ENCODE peak calls at places on chromosome 18, in six cellular contexts. U is lower leg skin; T is sigmoid colon; S is activated CD4-positive, CD25-positive, alpha-beta regulatory T cell; V is M059J; R is GM23338. C is an unnamed sample.

GRCh38 chr18:59927246-59927825 is 27.5 kb downstream of the PMAIP1 start:
- DNase-seq in U (no peak), T (no peak), S (no peak), V (no peak), R (no peak), C (no peak)

GRCh38 chr18:9215221-9215933 is 78.8 kb downstream of the ANKRD12 start:
- DNase-seq in U (no peak), T (no peak), S (no peak), V (no peak), R (no peak), C (no peak)

GRCh38 chr18:24176727-24177416 is 38.0 kb downstream of the CABYR start:
- DNase-seq in U (no peak), T (peak; percentile 83), S (peak; percentile 5), V (peak; percentile 46), R (peak; percentile 94), C (no peak)

GRCh38 chr18:48488388-48488850 is 50.4 kb upstream of the CTIF start:
- DNase-seq in U (no peak), T (no peak), S (no peak), V (peak; percentile 98), R (peak; percentile 9), C (no peak)

GRCh38 chr18:58316400-58316942 is 272.4 kb downstream of the NEDD4L start:
- DNase-seq in U (peak; percentile 77), T (no peak), S (no peak), V (no peak), R (no peak), C (no peak)

GRCh38 chr18:54528942-54529376 is 62.1 kb upstream of the DYNAP start:
- DNase-seq in U (no peak), T (no peak), S (no peak), V (no peak), R (peak; percentile 88), C (no peak)

GRCh38 chr18:78986018-78986481 is 6.4 kb downstream of the SALL3 start:
- DNase-seq in U (peak; percentile 29), T (no peak), S (no peak), V (peak; percentile 21), R (peak; percentile 75), C (no peak)

GRCh38 chr18:74468547-74469014 is 11.5 kb upstream of the DIPK1C start:
- DNase-seq in U (no peak), T (no peak), S (no peak), V (peak; percentile 4), R (no peak), C (no peak)

GRCh38 chr18:53698907-53699306 is 525.6 kb downstream of the MBD2 start:
- DNase-seq in U (no peak), T (no peak), S (no peak), V (peak; percentile 12), R (peak; percentile 55), C (no peak)

GRCh38 chr18:23573948-23574431 is 12.3 kb downstream of the NPC1 start:
- DNase-seq in U (peak; percentile 82), T (no peak), S (no peak), V (peak; percentile 92), R (peak; percentile 37), C (no peak)

GRCh38 chr18:44098551-44099098 is 582.1 kb upstream of the SETBP1 start:
- DNase-seq in U (no peak), T (no peak), S (no peak), V (peak; percentile 46), R (peak; percentile 59), C (no peak)

GRCh38 chr18:10190564-10190963 is 263.9 kb upstream of the APCDD1 start:
- DNase-seq in U (no peak), T (no peak), S (no peak), V (peak; percentile 89), R (no peak), C (no peak)

GRCh38 chr18:56641714-56642331 is 3.4 kb upstream of the TXNL1 start:
- DNase-seq in U (no peak), T (no peak), S (no peak), V (peak; percentile 76), R (no peak), C (no peak)

GRCh38 chr18:75477913-75478312 is 50.4 kb upstream of the SMIM21 start:
- DNase-seq in U (no peak), T (no peak), S (no peak), V (peak; percentile 57), R (no peak), C (no peak)

GRCh38 chr18:36595046-36595817 is 233.6 kb downstream of the TPGS2 start:
- DNase-seq in U (no peak), T (no peak), S (no peak), V (no peak), R (no peak), C (no peak)